ENCODE peak calls at places on chromosome 4, in ten cellular contexts. I is thyroid gland, Y is RWPE1, O is HFF-Myc, L is IMR-90, R is fibroblast of lung, J is MG63, Q is fibroblast of pulmonary artery, B is mesendoderm, P is C1 segment of cervical spinal cord. E is an unnamed sample.

GRCh38 chr4:138451264-138451663 is 209.1 kb upstream of the SLC7A11 start:
- DNase-seq in L (no peak), R (no peak), J (no peak), I (no peak), B (no peak), O (no peak), Q (no peak), Y (no peak), P (no peak), E (no peak)

GRCh38 chr4:117610706-117611308 is 423.5 kb upstream of the NDST3 start:
- DNase-seq in J (no peak), I (no peak), P (no peak), Q (no peak), L (no peak), O (no peak), Y (no peak), R (no peak), B (peak), E (no peak)

GRCh38 chr4:6493668-6494304 is 21.4 kb upstream of the PPP2R2C start:
- DNase-seq in R (peak), B (peak), J (no peak), Y (peak), L (peak), I (peak), Q (peak), P (no peak), O (no peak), E (no peak)

GRCh38 chr4:10100734-10101216 is 15.8 kb downstream of the WDR1 start:
- DNase-seq in O (no peak), B (no peak), Y (no peak), P (no peak), Q (no peak), L (no peak), R (no peak), J (no peak), I (no peak), E (no peak)

GRCh38 chr4:158229768-158230167 is 19.5 kb downstream of the TMEM144 start:
- DNase-seq in I (no peak), Y (no peak), Q (no peak), R (no peak), P (peak), O (no peak), B (peak), J (no peak), L (no peak), E (no peak)

GRCh38 chr4:77989986-77990385 is 67.1 kb upstream of the FRAS1 start:
- DNase-seq in I (no peak), R (no peak), Y (no peak), B (no peak), J (no peak), O (no peak), P (no peak), Q (no peak), L (no peak), E (no peak)

GRCh38 chr4:8846046-8846720 is 25.5 kb downstream of the HMX1 start:
- DNase-seq in L (no peak), O (no peak), I (no peak), J (no peak), Y (no peak), B (no peak), R (no peak), Q (no peak), P (no peak), E (no peak)

GRCh38 chr4:152515678-152516077 is 20.2 kb downstream of the FBXW7 start:
- DNase-seq in Y (peak), L (peak), R (peak), O (peak), B (no peak), I (no peak), P (no peak), Q (peak), J (peak), E (no peak)

GRCh38 chr4:104451573-104451972 is 43.1 kb downstream of the CXXC4 start:
- DNase-seq in P (no peak), J (no peak), I (no peak), Y (no peak), O (no peak), Q (peak), B (peak), L (no peak), R (peak), E (no peak)

GRCh38 chr4:1714303-1715001 is 2.3 kb upstream of the SLBP start:
- DNase-seq in Y (no peak), R (peak), J (no peak), O (no peak), B (peak), L (no peak), I (no peak), P (no peak), Q (no peak), E (no peak)

GRCh38 chr4:94127707-94128328 is 79.8 kb upstream of the SMARCAD1 start:
- DNase-seq in J (no peak), I (no peak), O (peak), R (peak), Q (peak), Y (peak), P (no peak), B (peak), L (peak), E (no peak)

GRCh38 chr4:57159866-57160265 is 49.7 kb upstream of the IGFBP7 start:
- DNase-seq in R (peak), I (no peak), O (no peak), P (no peak), Y (no peak), B (no peak), L (no peak), Q (peak), J (no peak), E (no peak)

GRCh38 chr4:10093801-10094552 is 22.6 kb downstream of the WDR1 start:
- DNase-seq in J (no peak), P (no peak), Q (peak), R (peak), B (no peak), I (peak), Y (no peak), O (no peak), L (peak), E (no peak)

GRCh38 chr4:180798016-180798574 is 1445.1 kb upstream of the TENM3 start:
- DNase-seq in J (peak), B (no peak), L (no peak), P (no peak), R (no peak), O (no peak), I (no peak), Y (no peak), Q (no peak), E (no peak)

GRCh38 chr4:61500883-61501282 is 300.8 kb downstream of the ADGRL3 start:
- DNase-seq in Q (peak), P (no peak), I (no peak), J (no peak), Y (peak), R (peak), O (no peak), L (no peak), B (peak), E (no peak)

GRCh38 chr4:121226362-121226761 is 62.2 kb upstream of the TNIP3 start:
- DNase-seq in Q (no peak), B (peak), Y (no peak), O (no peak), L (no peak), J (no peak), R (no peak), P (no peak), I (no peak), E (no peak)

GRCh38 chr4:152102184-152103000 is 341.6 kb upstream of the GATB start:
- DNase-seq in O (no peak), Y (peak), R (peak), L (peak), I (no peak), P (no peak), J (no peak), B (peak), Q (no peak), E (no peak)

GRCh38 chr4:89837385-89837995 is 529 bp upstream of the SNCA start:
- DNase-seq in I (peak), L (peak), B (peak), R (peak), Y (peak), J (no peak), O (no peak), Q (peak), P (peak), E (no peak)

GRCh38 chr4:158079661-158080060 is 93.2 kb downstream of the GASK1B start:
- DNase-seq in R (no peak), P (no peak), J (no peak), L (no peak), Q (no peak), Y (no peak), I (no peak), O (no peak), B (no peak), E (no peak)

GRCh38 chr4:182758288-182758687 is 158.9 kb downstream of the DCTD start:
- DNase-seq in B (no peak), I (no peak), L (no peak), J (no peak), O (no peak), Y (no peak), P (no peak), R (no peak), Q (no peak), E (no peak)

GRCh38 chr4:108215055-108215454 is 46.3 kb upstream of the LEF1 start:
- DNase-seq in R (no peak), L (no peak), J (no peak), O (no peak), Y (no peak), Q (no peak), P (no peak), I (no peak), B (no peak), E (no peak)

GRCh38 chr4:75902352-75902751 is at the start of gene PPEF2:
- DNase-seq in J (no peak), B (no peak), I (no peak), P (no peak), L (no peak), O (no peak), Q (no peak), Y (no peak), R (no peak), E (no peak)

GRCh38 chr4:3441501-3442459 is at the start of gene HGFAC:
- DNase-seq in O (no peak), L (no peak), B (no peak), Y (no peak), P (no peak), R (no peak), J (no peak), I (no peak), Q (no peak), E (no peak)

GRCh38 chr4:77015390-77015789 is 60.4 kb downstream of the CCNI start:
- DNase-seq in B (peak), P (no peak), R (peak), Y (no peak), L (peak), O (no peak), Q (peak), I (no peak), J (no peak), E (no peak)

GRCh38 chr4:139530833-139531427 is 25.1 kb downstream of the SETD7 start:
- DNase-seq in I (peak), P (peak), L (no peak), R (peak), Y (peak), Q (peak), O (no peak), B (peak), J (peak), E (no peak)

GRCh38 chr4:173370130-173370476 is 651 bp upstream of the SAP30 start:
- DNase-seq in B (no peak), Q (no peak), I (peak), J (peak), R (no peak), O (no peak), P (no peak), L (no peak), Y (no peak), E (no peak)

GRCh38 chr4:20592666-20593065 is 107.6 kb upstream of the PACRGL start:
- DNase-seq in L (peak), I (no peak), R (peak), P (no peak), J (no peak), Q (peak), B (no peak), Y (no peak), O (no peak), E (no peak)

GRCh38 chr4:132123870-132124623 is 1025.0 kb upstream of the PCDH10 start:
- DNase-seq in I (no peak), R (peak), Y (no peak), Q (peak), O (no peak), P (no peak), L (peak), J (peak), B (no peak), E (no peak)

GRCh38 chr4:184250795-184251679 is 33.4 kb upstream of the ENPP6 start:
- DNase-seq in P (no peak), B (peak), Q (peak), O (peak), I (no peak), J (no peak), R (peak), Y (peak), L (peak), E (no peak)

GRCh38 chr4:95204267-95204835 is 344.4 kb downstream of the UNC5C start:
- DNase-seq in B (peak), J (no peak), P (no peak), Y (no peak), O (no peak), L (no peak), I (no peak), R (peak), Q (peak), E (no peak)

GRCh38 chr4:33323393-33323792 is 2603.2 kb downstream of the PCDH7 start:
- DNase-seq in B (no peak), Q (no peak), I (no peak), O (no peak), R (no peak), J (no peak), Y (no peak), P (no peak), L (no peak), E (no peak)

GRCh38 chr4:169226565-169226964 is 44.2 kb downstream of the SH3RF1 start:
- DNase-seq in R (peak), J (no peak), L (no peak), O (no peak), B (no peak), Y (no peak), P (no peak), Q (no peak), I (no peak), E (no peak)

GRCh38 chr4:74466242-74466641 is 21.3 kb downstream of the AREG start:
- DNase-seq in R (no peak), Q (no peak), J (no peak), I (peak), Y (no peak), B (no peak), P (no peak), L (no peak), O (no peak), E (no peak)

GRCh38 chr4:93466440-93466839 is 362.1 kb upstream of the ATOH1 start:
- DNase-seq in I (no peak), Q (no peak), Y (no peak), P (no peak), L (no peak), B (peak), J (no peak), R (no peak), O (no peak), E (no peak)